ENCODE peak calls at places on chromosomes 2 and 18, in five cellular contexts. B is stimulated activated CD8-positive, alpha-beta memory T cell treated with anti-CD3 and anti-CD28 coated beads, Interleukin-15, amount 100 ng/mL, for 24 hours; G is left lobe of liver; E is anterior cingulate cortex; Y is NCI-H1092. A is an unnamed sample.

GRCh38 chr2:20592106-20593071 is 58.5 kb downstream of the HS1BP3 start:
- DNase-seq in B (no peak), G (peak; percentile 45), E (no peak), Y (no peak), A (no peak)

GRCh38 chr18:58205087-58205779 is 161.2 kb downstream of the NEDD4L start:
- DNase-seq in B (no peak), G (no peak), E (peak; percentile 38), Y (no peak), A (no peak)

GRCh38 chr2:17122887-17123501 is 395.2 kb downstream of the RAD51AP2 start:
- DNase-seq in B (no peak), G (no peak), E (no peak), Y (no peak), A (no peak)

GRCh38 chr2:44275915-44276279 is 617 bp downstream of the SLC3A1 start:
- DNase-seq in B (no peak), G (no peak), E (no peak), Y (no peak), A (no peak)

GRCh38 chr2:210620456-210620855 is 64.1 kb downstream of the CPS1 start:
- DNase-seq in B (no peak), G (no peak), E (no peak), Y (no peak), A (no peak)

GRCh38 chr2:94762600-94762999 is 108.6 kb upstream of the TEKT4 start:
- DNase-seq in B (no peak), G (no peak), E (no peak), Y (no peak), A (no peak)

GRCh38 chr2:20421988-20422678 is 24.7 kb upstream of the RHOB start:
- DNase-seq in B (no peak), G (peak; percentile 97), E (peak; percentile 62), Y (no peak), A (no peak)

GRCh38 chr2:6748399-6748798 is 117.3 kb downstream of the CMPK2 start:
- DNase-seq in B (no peak), G (no peak), E (no peak), Y (no peak), A (no peak)

GRCh38 chr2:151247432-151247831 is 14.2 kb downstream of the RBM43 start:
- DNase-seq in B (no peak), G (no peak), E (no peak), Y (no peak), A (no peak)

GRCh38 chr2:238021327-238021726 is 39.5 kb upstream of the SCLY start:
- DNase-seq in B (no peak), G (no peak), E (no peak), Y (no peak), A (no peak)

GRCh38 chr2:237298323-237299118 is 115.4 kb downstream of the COL6A3 start:
- DNase-seq in B (no peak), G (no peak), E (no peak), Y (no peak), A (no peak)